ENCODE peak calls at places on chromosome 5, in six cellular contexts. A is cardiac fibroblast, W is AG10803, V is cardiac muscle cell, M is Calu3, P is tibial artery. N is an unnamed sample.

GRCh38 chr5:178069909-178070308 is 43.4 kb upstream of the N4BP3 start:
- DNase-seq in W (no peak), P (no peak), A (peak), V (peak), M (peak), N (no peak)

GRCh38 chr5:78291687-78292086 is 2.8 kb downstream of the AP3B1 start:
- DNase-seq in V (no peak), M (no peak), P (no peak), W (no peak), A (no peak), N (no peak)

GRCh38 chr5:37190592-37190991 is 58.6 kb downstream of the CPLANE1 start:
- DNase-seq in V (no peak), W (no peak), P (no peak), A (no peak), M (no peak), N (no peak)

GRCh38 chr5:180135967-180136641 is 64.5 kb upstream of the RNF130 start:
- DNase-seq in P (no peak), M (no peak), A (no peak), V (no peak), W (no peak), N (peak)

GRCh38 chr5:115551415-115551814 is 6.8 kb upstream of the FEM1C start:
- DNase-seq in V (no peak), M (no peak), P (no peak), W (peak), A (peak), N (no peak)

GRCh38 chr5:126107381-126107780 is 315.8 kb upstream of the GRAMD2B start:
- DNase-seq in P (no peak), W (no peak), V (no peak), A (no peak), M (no peak), N (no peak)

GRCh38 chr5:150960791-150961396 is 56.1 kb upstream of the ZNF300 start:
- DNase-seq in M (no peak), A (peak), P (no peak), W (no peak), V (no peak), N (no peak)

GRCh38 chr5:62550103-62550502 is 28.5 kb upstream of the LRRC70 start:
- DNase-seq in V (no peak), P (no peak), A (no peak), M (no peak), W (peak), N (no peak)

GRCh38 chr5:14110680-14111079 is 32.5 kb upstream of the TRIO start:
- DNase-seq in V (no peak), P (no peak), M (no peak), A (peak), W (peak), N (no peak)

GRCh38 chr5:157457391-157457790 is 2.6 kb upstream of the NIPAL4 start:
- DNase-seq in V (no peak), P (no peak), W (no peak), M (no peak), A (no peak), N (no peak)

GRCh38 chr5:131634666-131634995 is 398 bp downstream of the RAPGEF6 start:
- DNase-seq in P (peak), A (peak), W (peak), M (peak), V (peak), N (peak)

GRCh38 chr5:79983618-79984017 is 7.4 kb downstream of the MTX3 start:
- DNase-seq in V (no peak), A (no peak), W (peak), P (no peak), M (no peak), N (no peak)

GRCh38 chr5:136810198-136810823 is 445.0 kb upstream of the TRPC7 start:
- DNase-seq in A (peak), M (no peak), W (peak), V (no peak), P (no peak), N (no peak)

GRCh38 chr5:139684881-139685749 is 37.0 kb downstream of the CXXC5 start:
- DNase-seq in P (no peak), W (no peak), M (no peak), A (no peak), V (no peak), N (no peak)
- TF ChIP-seq CTCF in P (no peak), W (no peak), M (no peak), A (no peak), V (no peak), N (no peak)

DNA sequence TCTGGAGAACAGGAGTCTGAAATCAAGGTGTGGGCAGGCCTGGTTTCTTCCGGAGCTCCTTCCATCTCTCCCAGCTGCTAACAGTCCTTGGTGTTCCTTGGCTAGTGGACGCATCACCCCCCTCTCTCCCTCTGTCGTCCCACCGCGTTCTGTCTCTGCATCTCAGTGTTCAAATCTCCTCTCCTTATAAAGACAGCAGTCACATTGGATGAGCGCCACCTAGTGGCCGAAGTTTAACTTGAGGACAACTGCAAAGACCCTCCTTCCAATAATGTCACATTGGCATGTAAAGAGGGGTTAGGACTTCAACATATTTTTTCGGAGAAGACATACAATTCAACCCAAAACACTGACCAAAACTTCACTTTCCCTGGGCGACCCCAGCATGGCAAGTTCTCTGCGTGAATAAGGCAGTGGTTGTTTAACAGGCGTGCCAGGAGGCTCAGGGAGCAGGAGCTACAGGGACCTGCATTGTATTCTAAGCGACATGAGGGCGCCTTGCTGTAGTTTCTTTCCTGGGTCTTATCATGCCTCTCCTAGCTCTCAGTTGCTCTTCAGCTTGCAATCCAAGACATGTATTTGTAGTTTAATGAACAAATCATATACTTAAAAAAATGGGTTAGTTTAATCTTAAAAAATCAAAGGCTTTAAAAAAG is 27.9 kb upstream of the BASP1 start:
- DNase-seq in W (peak), V (peak), A (peak), M (peak), P (peak), N (peak)
- TF ChIP-seq CTCF in W (peak), V (peak), A (peak), M (peak), P (peak), N (peak)

GRCh38 chr5:114447084-114447773 is 85.4 kb downstream of the KCNN2 start:
- DNase-seq in W (no peak), A (peak), P (no peak), M (no peak), V (no peak), N (no peak)
- TF ChIP-seq CTCF in W (peak), A (peak), P (no peak), M (peak), V (peak), N (peak)

GRCh38 chr5:124276166-124276565 is 470.3 kb downstream of the ZNF608 start:
- DNase-seq in W (no peak), P (no peak), M (no peak), A (no peak), V (no peak), N (no peak)
- TF ChIP-seq CTCF in W (no peak), P (no peak), M (no peak), A (no peak), V (no peak), N (no peak)

DNA sequence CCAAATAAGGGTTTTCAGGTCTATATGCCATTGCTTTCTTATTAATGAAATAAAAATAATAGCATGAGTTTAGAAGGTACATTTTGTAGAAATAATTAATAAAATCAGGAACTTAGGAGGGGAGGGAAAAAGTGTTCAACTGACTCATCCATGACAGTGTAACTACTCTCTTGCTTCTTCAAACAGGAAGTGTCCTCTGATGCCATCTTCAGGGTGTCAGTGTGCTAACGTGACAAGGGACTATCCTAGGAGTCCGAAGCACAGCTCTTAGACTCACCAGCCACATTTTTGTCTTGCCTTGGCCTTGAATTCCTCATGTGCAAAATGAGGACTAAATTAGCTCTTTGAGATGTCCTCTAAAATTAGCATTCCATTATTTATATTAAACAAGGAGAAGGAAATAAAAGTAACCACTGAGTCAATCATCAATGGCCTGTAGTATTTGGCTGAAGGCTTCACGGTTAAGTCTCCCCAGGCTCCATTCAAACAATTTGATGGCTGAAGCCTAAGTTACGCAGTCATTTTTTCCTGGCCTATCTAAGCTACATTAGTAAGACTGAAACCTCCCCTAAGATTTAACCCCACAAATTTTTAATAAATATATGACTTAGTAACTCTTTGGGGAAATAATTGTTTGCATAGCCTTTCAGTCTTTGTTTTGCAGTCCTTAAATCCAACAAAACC is 151.1 kb downstream of the ARL15 start:
- DNase-seq in M (no peak), A (peak), W (peak), P (no peak), V (no peak), N (no peak)
- TF ChIP-seq CTCF in M (no peak), A (no peak), W (peak), P (no peak), V (no peak), N (no peak)

N was measured in mesothelial cell of epicardium.